ENCODE peak calls at places on chromosome 2, in six cellular contexts. One of them, this sample, is unnamed.

GRCh38 chr2:149040451-149040850 is 2.0 kb downstream of the LYPD6B start:
- DNase-seq in GM13977: peak; percentile 74
- DNase-seq in NB4: peak; percentile 84
- DNase-seq in A673: peak; percentile 65
- DNase-seq in IMR-90: no peak
- DNase-seq in type B pancreatic cell: no peak
- DNase-seq in this sample: peak; percentile 75

GRCh38 chr2:216696751-216697560 is 1.6 kb upstream of the IGFBP5 start:
- DNase-seq in A673: peak; percentile 65
- DNase-seq in GM13977: no peak
- DNase-seq in IMR-90: peak; percentile 71
- DNase-seq in type B pancreatic cell: no peak
- DNase-seq in NB4: peak; percentile 59
- DNase-seq in this sample: no peak

GRCh38 chr2:158923180-158923594 is 45.3 kb upstream of the TANC1 start:
- DNase-seq in GM13977: no peak
- DNase-seq in IMR-90: no peak
- DNase-seq in type B pancreatic cell: no peak
- DNase-seq in A673: peak; percentile 91
- DNase-seq in NB4: no peak
- DNase-seq in this sample: no peak

GRCh38 chr2:238691596-238692491 is 156.0 kb upstream of the TWIST2 start:
- DNase-seq in GM13977: no peak
- DNase-seq in NB4: no peak
- DNase-seq in type B pancreatic cell: no peak
- DNase-seq in IMR-90: no peak
- DNase-seq in A673: no peak
- DNase-seq in this sample: no peak

GRCh38 chr2:226793615-226794014 is 6.0 kb downstream of the IRS1 start:
- DNase-seq in type B pancreatic cell: no peak
- DNase-seq in NB4: peak; percentile 15
- DNase-seq in A673: no peak
- DNase-seq in GM13977: no peak
- DNase-seq in IMR-90: peak; percentile 18
- DNase-seq in this sample: no peak

GRCh38 chr2:170813611-170814550 is 2.8 kb upstream of the GAD1 start:
- DNase-seq in type B pancreatic cell: no peak
- DNase-seq in NB4: peak; percentile 67
- DNase-seq in A673: peak; percentile 77
- DNase-seq in GM13977: no peak
- DNase-seq in IMR-90: peak; percentile 44
- DNase-seq in this sample: peak; percentile 59

GRCh38 chr2:85760371-85760770 is 6.6 kb downstream of the ATOH8 start:
- DNase-seq in NB4: no peak
- DNase-seq in IMR-90: peak; percentile 70
- DNase-seq in type B pancreatic cell: no peak
- DNase-seq in A673: no peak
- DNase-seq in GM13977: no peak
- DNase-seq in this sample: no peak

GRCh38 chr2:37306024-37306423 is 18.6 kb downstream of the PRKD3 start:
- DNase-seq in type B pancreatic cell: no peak
- DNase-seq in A673: no peak
- DNase-seq in IMR-90: no peak
- DNase-seq in NB4: no peak
- DNase-seq in GM13977: no peak
- DNase-seq in this sample: no peak

GRCh38 chr2:224369028-224369632 is 32.8 kb downstream of the FAM124B start:
- DNase-seq in type B pancreatic cell: no peak
- DNase-seq in A673: peak; percentile 81
- DNase-seq in IMR-90: peak; percentile 49
- DNase-seq in GM13977: peak; percentile 45
- DNase-seq in NB4: peak; percentile 63
- DNase-seq in this sample: peak; percentile 26

GRCh38 chr2:160241251-160242137 is 41.4 kb upstream of the ITGB6 start:
- DNase-seq in GM13977: no peak
- DNase-seq in type B pancreatic cell: no peak
- DNase-seq in NB4: no peak
- DNase-seq in IMR-90: peak; percentile 81
- DNase-seq in A673: peak; percentile 70
- DNase-seq in this sample: no peak

GRCh38 chr2:222399038-222399783 is 25.1 kb upstream of the SGPP2 start:
- DNase-seq in type B pancreatic cell: no peak
- DNase-seq in A673: no peak
- DNase-seq in NB4: peak; percentile 11
- DNase-seq in GM13977: no peak
- DNase-seq in IMR-90: no peak
- DNase-seq in this sample: no peak

GRCh38 chr2:588041-588645 is 89.1 kb downstream of the TMEM18 start:
- DNase-seq in IMR-90: no peak
- DNase-seq in type B pancreatic cell: no peak
- DNase-seq in NB4: no peak
- DNase-seq in GM13977: no peak
- DNase-seq in A673: no peak
- DNase-seq in this sample: no peak

GRCh38 chr2:181307203-181307991 is 149.8 kb upstream of the ITGA4 start:
- DNase-seq in type B pancreatic cell: no peak
- DNase-seq in A673: no peak
- DNase-seq in IMR-90: no peak
- DNase-seq in GM13977: no peak
- DNase-seq in NB4: peak; percentile 26
- DNase-seq in this sample: peak; percentile 40

GRCh38 chr2:163664610-163665009 is 71.2 kb downstream of the FIGN start:
- DNase-seq in A673: no peak
- DNase-seq in type B pancreatic cell: no peak
- DNase-seq in GM13977: no peak
- DNase-seq in NB4: no peak
- DNase-seq in IMR-90: peak; percentile 83
- DNase-seq in this sample: no peak

GRCh38 chr2:45261746-45262145 is 252.5 kb upstream of the SIX2 start:
- DNase-seq in A673: no peak
- DNase-seq in type B pancreatic cell: no peak
- DNase-seq in NB4: no peak
- DNase-seq in IMR-90: no peak
- DNase-seq in GM13977: no peak
- DNase-seq in this sample: no peak

GRCh38 chr2:96934096-96934495 is 52.3 kb downstream of the FAM178B start:
- DNase-seq in IMR-90: no peak
- DNase-seq in NB4: no peak
- DNase-seq in type B pancreatic cell: no peak
- DNase-seq in GM13977: no peak
- DNase-seq in A673: no peak
- DNase-seq in this sample: no peak

GRCh38 chr2:61758991-61759390 is 94.9 kb downstream of the FAM161A start:
- DNase-seq in IMR-90: peak; percentile 97
- DNase-seq in NB4: peak; percentile 67
- DNase-seq in GM13977: no peak
- DNase-seq in type B pancreatic cell: no peak
- DNase-seq in A673: no peak
- DNase-seq in this sample: no peak

GRCh38 chr2:168892327-168892726 is 2.1 kb upstream of the SPC25 start:
- DNase-seq in IMR-90: no peak
- DNase-seq in type B pancreatic cell: no peak
- DNase-seq in GM13977: no peak
- DNase-seq in A673: no peak
- DNase-seq in NB4: no peak
- DNase-seq in this sample: no peak

GRCh38 chr2:168889635-168890005 is 610 bp downstream of the SPC25 start:
- DNase-seq in NB4: peak; percentile 31
- DNase-seq in IMR-90: no peak
- DNase-seq in GM13977: no peak
- DNase-seq in type B pancreatic cell: no peak
- DNase-seq in A673: no peak
- DNase-seq in this sample: no peak

GRCh38 chr2:168894101-168894500 is 3.9 kb upstream of the SPC25 start:
- DNase-seq in IMR-90: no peak
- DNase-seq in NB4: no peak
- DNase-seq in type B pancreatic cell: no peak
- DNase-seq in GM13977: no peak
- DNase-seq in A673: no peak
- DNase-seq in this sample: no peak

GRCh38 chr2:168894720-168895119 is 4.5 kb upstream of the SPC25 start:
- DNase-seq in NB4: no peak
- DNase-seq in type B pancreatic cell: no peak
- DNase-seq in GM13977: no peak
- DNase-seq in IMR-90: no peak
- DNase-seq in A673: no peak
- DNase-seq in this sample: no peak

GRCh38 chr2:168890006-168890782 is at the start of gene SPC25:
- DNase-seq in GM13977: peak; percentile 92
- DNase-seq in IMR-90: peak; percentile 85
- DNase-seq in A673: peak; percentile 97
- DNase-seq in NB4: peak; percentile 96
- DNase-seq in type B pancreatic cell: peak; percentile 90
- DNase-seq in this sample: peak; percentile 95
- TF ChIP-seq CTCF in GM13977: no peak
- TF ChIP-seq CTCF in IMR-90: no peak
- TF ChIP-seq CTCF in A673: no peak
- TF ChIP-seq CTCF in NB4: no peak
- TF ChIP-seq CTCF in type B pancreatic cell: peak; percentile 55
- TF ChIP-seq CTCF in this sample: no peak

GRCh38 chr2:107091163-107091864 is 205.3 kb upstream of the ST6GAL2 start:
- DNase-seq in A673: no peak
- DNase-seq in type B pancreatic cell: no peak
- DNase-seq in GM13977: no peak
- DNase-seq in NB4: no peak
- DNase-seq in IMR-90: no peak
- DNase-seq in this sample: no peak

GRCh38 chr2:107088156-107088555 is 202.2 kb upstream of the ST6GAL2 start:
- DNase-seq in A673: no peak
- DNase-seq in type B pancreatic cell: no peak
- DNase-seq in IMR-90: no peak
- DNase-seq in NB4: no peak
- DNase-seq in GM13977: no peak
- DNase-seq in this sample: no peak

GRCh38 chr2:107094450-107094986 is 208.6 kb upstream of the ST6GAL2 start:
- DNase-seq in GM13977: no peak
- DNase-seq in A673: no peak
- DNase-seq in type B pancreatic cell: no peak
- DNase-seq in IMR-90: no peak
- DNase-seq in NB4: no peak
- DNase-seq in this sample: no peak

GRCh38 chr2:107093426-107093957 is 207.5 kb upstream of the ST6GAL2 start:
- DNase-seq in A673: no peak
- DNase-seq in NB4: no peak
- DNase-seq in GM13977: no peak
- DNase-seq in type B pancreatic cell: no peak
- DNase-seq in IMR-90: no peak
- DNase-seq in this sample: no peak
- TF ChIP-seq CTCF in A673: no peak
- TF ChIP-seq CTCF in NB4: no peak
- TF ChIP-seq CTCF in GM13977: no peak
- TF ChIP-seq CTCF in type B pancreatic cell: no peak
- TF ChIP-seq CTCF in IMR-90: no peak
- TF ChIP-seq CTCF in this sample: no peak

GRCh38 chr2:18787726-18788125 is 198.4 kb upstream of the NT5C1B start:
- DNase-seq in A673: no peak
- DNase-seq in NB4: no peak
- DNase-seq in type B pancreatic cell: no peak
- DNase-seq in IMR-90: no peak
- DNase-seq in GM13977: no peak
- DNase-seq in this sample: no peak
- TF ChIP-seq CTCF in A673: no peak
- TF ChIP-seq CTCF in NB4: no peak
- TF ChIP-seq CTCF in type B pancreatic cell: no peak
- TF ChIP-seq CTCF in IMR-90: no peak
- TF ChIP-seq CTCF in GM13977: no peak
- TF ChIP-seq CTCF in this sample: no peak

GRCh38 chr2:27977623-27978312 is 87.2 kb downstream of the BABAM2 start:
- DNase-seq in IMR-90: peak; percentile 96
- DNase-seq in GM13977: no peak
- DNase-seq in type B pancreatic cell: no peak
- DNase-seq in NB4: peak; percentile 42
- DNase-seq in A673: no peak
- DNase-seq in this sample: peak; percentile 70
- TF ChIP-seq CTCF in IMR-90: no peak
- TF ChIP-seq CTCF in GM13977: no peak
- TF ChIP-seq CTCF in type B pancreatic cell: no peak
- TF ChIP-seq CTCF in NB4: no peak
- TF ChIP-seq CTCF in A673: no peak
- TF ChIP-seq CTCF in this sample: no peak

GRCh38 chr2:212505583-212505982 is 33.0 kb downstream of the ERBB4 start:
- DNase-seq in type B pancreatic cell: no peak
- DNase-seq in A673: no peak
- DNase-seq in GM13977: peak; percentile 4
- DNase-seq in NB4: no peak
- DNase-seq in IMR-90: no peak
- DNase-seq in this sample: no peak
- TF ChIP-seq CTCF in type B pancreatic cell: no peak
- TF ChIP-seq CTCF in A673: no peak
- TF ChIP-seq CTCF in GM13977: no peak
- TF ChIP-seq CTCF in NB4: no peak
- TF ChIP-seq CTCF in IMR-90: no peak
- TF ChIP-seq CTCF in this sample: no peak

GRCh38 chr2:165844216-165844615 is 50.2 kb upstream of the GALNT3 start:
- DNase-seq in IMR-90: no peak
- DNase-seq in A673: no peak
- DNase-seq in GM13977: no peak
- DNase-seq in NB4: no peak
- DNase-seq in type B pancreatic cell: no peak
- DNase-seq in this sample: no peak

GRCh38 chr2:165846056-165846455 is 52.0 kb upstream of the GALNT3 start:
- DNase-seq in GM13977: no peak
- DNase-seq in NB4: no peak
- DNase-seq in IMR-90: no peak
- DNase-seq in A673: no peak
- DNase-seq in type B pancreatic cell: no peak
- DNase-seq in this sample: no peak

GRCh38 chr2:165852394-165852793 is 58.3 kb upstream of the GALNT3 start:
- DNase-seq in type B pancreatic cell: no peak
- DNase-seq in IMR-90: no peak
- DNase-seq in GM13977: no peak
- DNase-seq in NB4: no peak
- DNase-seq in A673: no peak
- DNase-seq in this sample: no peak

DNA sequence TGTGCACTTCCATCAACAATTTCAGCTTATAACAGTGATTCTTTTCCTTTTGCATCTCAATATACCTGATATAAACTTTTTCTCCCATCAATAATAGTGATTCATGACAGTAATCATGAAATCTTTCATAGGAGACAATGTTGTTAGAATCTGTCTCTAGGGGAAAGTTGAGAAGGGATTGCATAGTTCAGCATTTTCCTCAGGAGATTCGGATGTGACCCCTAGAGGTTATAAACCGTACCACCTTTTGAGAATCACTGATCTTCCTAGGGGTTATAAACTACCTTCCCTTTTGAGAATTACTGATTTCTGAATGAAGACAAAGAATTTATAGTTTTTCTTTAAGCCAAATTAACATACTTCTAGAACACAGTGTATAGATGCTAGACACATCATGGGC is 53.0 kb upstream of the GALNT3 start:
- DNase-seq in type B pancreatic cell: no peak
- DNase-seq in IMR-90: no peak
- DNase-seq in A673: peak; percentile 24
- DNase-seq in GM13977: no peak
- DNase-seq in NB4: peak; percentile 14
- DNase-seq in this sample: no peak
- TF ChIP-seq CTCF in type B pancreatic cell: peak; percentile 51
- TF ChIP-seq CTCF in IMR-90: no peak
- TF ChIP-seq CTCF in A673: peak; percentile 27
- TF ChIP-seq CTCF in GM13977: no peak
- TF ChIP-seq CTCF in NB4: no peak
- TF ChIP-seq CTCF in this sample: no peak

GRCh38 chr2:56191617-56192016 is 7.8 kb downstream of the CCDC85A start:
- DNase-seq in type B pancreatic cell: no peak
- DNase-seq in GM13977: no peak
- DNase-seq in A673: peak; percentile 29
- DNase-seq in NB4: peak; percentile 34
- DNase-seq in IMR-90: peak; percentile 4
- DNase-seq in this sample: no peak
- TF ChIP-seq CTCF in type B pancreatic cell: peak; percentile 64
- TF ChIP-seq CTCF in GM13977: peak; percentile 36
- TF ChIP-seq CTCF in A673: peak; percentile 46
- TF ChIP-seq CTCF in NB4: peak; percentile 41
- TF ChIP-seq CTCF in IMR-90: peak; percentile 46
- TF ChIP-seq CTCF in this sample: no peak

This sample was measured in activated CD8-positive, alpha-beta T cell treated with anti-CD3 and anti-CD28 coated beads for 36 hours.